ENCODE peak calls at places on chromosome 14, in eight cellular contexts. U is hepatocyte, W is adrenal gland, M is pancreas, N is psoas muscle, X is esophagus squamous epithelium, F is upper lobe of right lung, P is heart right ventricle. C is an unnamed sample. For H3K9me3 and H3K27me3, the result is how much of the 10 kb centered on the place peaks cover.

GRCh38 chr14:76701436-76701835 is 59.8 kb upstream of the VASH1 start:
- DNase-seq in M (no peak), N (no peak), U (no peak), P (no peak), F (no peak), W (no peak), X (no peak), C (no peak)

GRCh38 chr14:94304243-94304642 is 11.2 kb upstream of the SERPINA10 start:
- DNase-seq in M (no peak), U (no peak), X (no peak), N (no peak), P (no peak), F (no peak), W (no peak), C (no peak)

GRCh38 chr14:29321646-29322045 is 555.1 kb downstream of the FOXG1 start:
- DNase-seq in P (no peak), X (no peak), W (no peak), U (peak), N (no peak), F (no peak), M (no peak), C (peak)

GRCh38 chr14:73238262-73238852 is 1.1 kb downstream of the PAPLN start:
- DNase-seq in N (no peak), U (peak), M (no peak), X (no peak), F (no peak), P (no peak), W (no peak), C (peak)

GRCh38 chr14:43143106-43143505 is 1364.0 kb downstream of the FSCB start:
- DNase-seq in M (no peak), U (no peak), P (no peak), F (no peak), X (no peak), W (no peak), N (no peak), C (no peak)

GRCh38 chr14:61332658-61333029 is 11.3 kb downstream of the PRKCH start:
- DNase-seq in X (no peak), W (no peak), N (no peak), M (no peak), U (no peak), F (no peak), P (no peak), C (no peak)

GRCh38 chr14:97458302-97459137 is 661.3 kb downstream of the VRK1 start:
- DNase-seq in X (no peak), U (peak), F (no peak), P (peak), M (peak), W (peak), N (peak), C (no peak)

GRCh38 chr14:42224053-42224888 is 617.6 kb downstream of the LRFN5 start:
- DNase-seq in M (peak), X (no peak), P (no peak), F (no peak), W (peak), U (peak), N (no peak), C (peak)

GRCh38 chr14:97544581-97544980 is 747.4 kb downstream of the VRK1 start:
- DNase-seq in P (no peak), N (no peak), M (no peak), X (no peak), F (no peak), W (peak), U (no peak), C (no peak)

GRCh38 chr14:24693941-24694507 is 60.0 kb upstream of the GZMB start:
- DNase-seq in W (no peak), F (no peak), M (no peak), X (no peak), N (no peak), U (no peak), P (no peak), C (no peak)

GRCh38 chr14:29236848-29237247 is 470.3 kb downstream of the FOXG1 start:
- DNase-seq in X (no peak), W (no peak), F (no peak), P (no peak), M (no peak), N (no peak), U (no peak), C (no peak)

GRCh38 chr14:20412876-20413784 is at the start of gene TEP1:
- DNase-seq in X (peak), P (peak), N (peak), W (peak), M (peak), U (peak), F (peak), C (peak)

GRCh38 chr14:44889600-44890479 is 71.9 kb downstream of the KLHL28 start:
- DNase-seq in N (no peak), X (no peak), P (no peak), U (no peak), M (no peak), F (no peak), W (no peak), C (no peak)

GRCh38 chr14:29461131-29461530 is 466.5 kb downstream of the PRKD1 start:
- DNase-seq in M (no peak), F (no peak), N (no peak), W (no peak), U (no peak), P (no peak), X (no peak), C (no peak)

GRCh38 chr14:100022772-100023451 is 42.3 kb upstream of the EVL start:
- DNase-seq in N (peak), F (no peak), U (peak), P (no peak), X (no peak), M (no peak), W (no peak), C (no peak)

GRCh38 chr14:36365766-36366165 is 45.3 kb upstream of the MBIP start:
- DNase-seq in M (no peak), F (no peak), N (no peak), X (no peak), P (no peak), W (no peak), U (no peak), C (no peak)

GRCh38 chr14:61429316-61429715 is 107.9 kb downstream of the PRKCH start:
- DNase-seq in U (no peak), W (no peak), P (no peak), M (no peak), F (no peak), X (no peak), N (no peak), C (no peak)

GRCh38 chr14:65286443-65286842 is 126.1 kb upstream of the FUT8 start:
- DNase-seq in N (no peak), P (no peak), M (no peak), F (no peak), X (no peak), U (no peak), W (no peak), C (no peak)

GRCh38 chr14:26841920-26842741 is 244.3 kb upstream of the NOVA1 start:
- DNase-seq in P (no peak), U (peak), X (no peak), M (no peak), F (no peak), W (peak), N (peak), C (peak)

GRCh38 chr14:45251912-45252311 is 1.1 kb downstream of the MIS18BP1 start:
- DNase-seq in U (no peak), W (no peak), X (no peak), M (no peak), P (no peak), F (no peak), N (no peak), C (no peak)

GRCh38 chr14:102540310-102541028 is 30.9 kb upstream of the ANKRD9 start:
- DNase-seq in W (no peak), P (no peak), F (no peak), M (no peak), X (no peak), N (no peak), U (peak), C (no peak)

GRCh38 chr14:66076166-66076565 is 410.0 kb upstream of the CCDC196 start:
- DNase-seq in U (no peak), N (no peak), X (no peak), P (no peak), F (no peak), W (no peak), M (no peak), C (no peak)

GRCh38 chr14:71478542-71478941 is 453.7 kb upstream of the RGS6 start:
- DNase-seq in F (no peak), N (no peak), X (no peak), P (no peak), U (no peak), M (no peak), W (peak), C (no peak)

GRCh38 chr14:60724080-60724618 is at the start of gene SIX4:
- DNase-seq in W (peak), N (peak), X (no peak), F (peak), U (peak), P (peak), M (peak), C (peak)

GRCh38 chr14:97410667-97411286 is 613.6 kb downstream of the VRK1 start:
- DNase-seq in F (no peak), P (no peak), U (no peak), M (no peak), X (no peak), W (no peak), N (no peak), C (no peak)

GRCh38 chr14:89651805-89652204 is 234.8 kb upstream of the FOXN3 start:
- DNase-seq in P (no peak), M (no peak), U (no peak), F (no peak), N (no peak), X (no peak), W (no peak), C (no peak)

GRCh38 chr14:105241641-105242040 is 6.7 kb upstream of the BTBD6 start:
- DNase-seq in M (no peak), N (no peak), P (no peak), F (peak), U (no peak), X (no peak), W (no peak), C (no peak)
- H3K9me3 ChIP-seq in M (under half), N (under half), P (under half), F (under half), U (under half), X (under half), W (under half), C (under half)

GRCh38 chr14:22429546-22429945 is 159.5 kb downstream of the DAD1 start:
- DNase-seq in P (no peak), M (no peak), W (no peak), F (no peak), U (no peak), N (no peak), X (no peak), C (no peak)
- H3K4me3 ChIP-seq in P (no peak), M (no peak), W (no peak), F (no peak), U (no peak), N (no peak), X (no peak), C (no peak)

GRCh38 chr14:104548802-104549535 is 30.6 kb upstream of the C14orf180 start:
- DNase-seq in M (no peak), X (no peak), W (no peak), N (peak), P (no peak), F (no peak), U (no peak), C (no peak)

GRCh38 chr14:104549536-104550339 is 29.8 kb upstream of the C14orf180 start:
- DNase-seq in F (no peak), X (no peak), W (no peak), P (no peak), U (no peak), M (no peak), N (no peak), C (no peak)

GRCh38 chr14:104550849-104551728 is 28.5 kb upstream of the C14orf180 start:
- DNase-seq in N (no peak), F (peak), P (no peak), X (no peak), M (peak), W (no peak), U (no peak), C (no peak)

GRCh38 chr14:104551851-104552737 is 27.5 kb upstream of the C14orf180 start:
- DNase-seq in F (peak), P (no peak), W (no peak), M (peak), U (no peak), X (no peak), N (peak), C (no peak)

DNA sequence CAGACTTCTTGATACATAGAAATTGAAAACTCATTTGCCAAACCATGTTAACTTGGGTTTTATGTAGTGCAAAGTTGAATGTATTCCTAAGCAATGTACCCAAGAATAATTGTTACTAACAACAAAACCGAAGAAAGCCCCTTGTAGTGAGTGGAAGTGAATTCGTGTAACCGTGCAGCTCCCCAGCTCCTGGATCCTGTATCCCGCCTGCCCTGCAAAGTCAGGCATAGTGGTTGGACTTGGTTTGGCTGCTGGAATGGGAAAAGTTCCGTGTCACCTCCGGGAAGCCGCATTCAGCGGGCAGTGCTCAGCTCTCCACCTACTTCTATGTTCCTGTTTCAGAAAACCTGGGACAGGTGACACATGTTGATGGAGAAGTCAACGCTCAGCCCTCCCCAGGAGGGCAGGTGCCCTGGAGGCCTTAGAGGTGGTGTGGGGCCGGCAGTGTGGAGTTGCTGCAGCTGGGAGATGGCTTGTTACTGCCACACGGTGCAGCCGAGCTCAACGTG is 29.2 kb upstream of the C14orf180 start:
- DNase-seq in U (no peak), X (no peak), M (peak), W (no peak), P (no peak), N (peak), F (peak), C (no peak)
- H3K27me3 ChIP-seq in U (under half), X (under half), M (under half), W (under half), P (under half), N (under half), F (under half), C (under half)

DNA sequence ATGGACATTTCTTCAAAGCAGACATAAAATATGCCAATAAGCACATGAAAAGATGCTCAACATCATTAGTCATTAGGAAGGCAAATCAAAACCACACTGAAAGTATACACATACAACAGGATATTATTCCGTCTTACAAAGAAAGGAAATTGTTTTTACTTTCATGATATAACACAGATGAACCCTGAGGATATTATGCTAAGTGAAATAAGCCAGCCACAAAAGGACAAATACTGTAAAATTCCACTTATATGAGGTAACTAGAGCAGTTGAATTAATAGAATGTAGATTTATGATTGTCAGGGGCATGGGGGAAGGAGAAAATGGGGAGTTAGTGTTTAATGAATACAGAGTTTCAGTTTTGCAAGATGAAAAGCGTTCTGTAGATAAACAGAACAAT is 4.2 kb downstream of the ACYP1 start:
- DNase-seq in F (no peak), M (no peak), W (no peak), U (no peak), N (no peak), P (no peak), X (no peak), C (no peak)
- H3K9me3 ChIP-seq in F (under half), M (under half), W (under half), U (under half), N (under half), P (under half), X (under half), C (under half)

GRCh38 chr14:23672200-23672599 is 36.0 kb downstream of the DHRS2 start:
- DNase-seq in U (no peak), F (no peak), M (no peak), N (no peak), X (no peak), W (no peak), P (no peak), C (no peak)

GRCh38 chr14:23670489-23670888 is 34.3 kb downstream of the DHRS2 start:
- DNase-seq in U (no peak), N (no peak), M (no peak), P (no peak), F (no peak), W (no peak), X (no peak), C (no peak)

GRCh38 chr14:23669441-23669840 is 33.3 kb downstream of the DHRS2 start:
- DNase-seq in W (no peak), P (no peak), N (no peak), F (no peak), X (no peak), M (no peak), U (no peak), C (no peak)

GRCh38 chr14:23675906-23676305 is 39.7 kb downstream of the DHRS2 start:
- DNase-seq in W (no peak), P (no peak), N (no peak), U (no peak), F (no peak), X (no peak), M (no peak), C (no peak)

GRCh38 chr14:23675337-23675736 is 39.2 kb downstream of the DHRS2 start:
- DNase-seq in N (no peak), U (no peak), X (no peak), F (no peak), W (no peak), M (no peak), P (no peak), C (no peak)
- H3K4me3 ChIP-seq in N (no peak), U (no peak), X (no peak), F (no peak), W (no peak), M (no peak), P (no peak), C (no peak)

DNA sequence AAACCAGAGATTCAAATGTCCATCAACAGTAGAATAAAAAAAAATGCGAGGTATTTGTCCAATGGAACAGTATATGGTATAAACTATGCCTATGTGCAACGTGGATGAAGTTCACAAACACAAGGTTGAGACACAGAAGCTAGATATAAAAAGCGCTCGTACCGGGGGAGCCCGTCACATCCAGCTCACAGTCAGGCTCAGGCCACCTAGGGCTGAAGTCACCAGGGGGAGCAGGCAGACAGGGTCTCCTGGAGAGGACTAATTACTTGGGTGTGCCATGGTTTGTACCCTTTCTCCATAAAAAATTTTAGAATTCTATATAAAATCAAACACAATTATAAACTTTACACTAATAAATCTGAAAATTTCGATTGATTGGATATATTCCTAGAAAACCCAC is 13.6 kb downstream of the AHNAK2 start:
- DNase-seq in U (no peak), X (no peak), M (no peak), F (no peak), P (no peak), N (no peak), W (no peak), C (no peak)
- H3K27me3 ChIP-seq in U (under half), X (under half), M (under half), F (under half), P (under half), N (under half), W (under half), C (under half)

GRCh38 chr14:105858676-105859025 is 332.3 kb downstream of the TMEM121 start:
- DNase-seq in F (peak), U (no peak), W (no peak), M (peak), N (peak), P (no peak), X (no peak), C (no peak)
- H3K9me3 ChIP-seq in F (under half), U (under half), W (under half), M (under half), N (under half), P (under half), X (under half), C (under half)

DNA sequence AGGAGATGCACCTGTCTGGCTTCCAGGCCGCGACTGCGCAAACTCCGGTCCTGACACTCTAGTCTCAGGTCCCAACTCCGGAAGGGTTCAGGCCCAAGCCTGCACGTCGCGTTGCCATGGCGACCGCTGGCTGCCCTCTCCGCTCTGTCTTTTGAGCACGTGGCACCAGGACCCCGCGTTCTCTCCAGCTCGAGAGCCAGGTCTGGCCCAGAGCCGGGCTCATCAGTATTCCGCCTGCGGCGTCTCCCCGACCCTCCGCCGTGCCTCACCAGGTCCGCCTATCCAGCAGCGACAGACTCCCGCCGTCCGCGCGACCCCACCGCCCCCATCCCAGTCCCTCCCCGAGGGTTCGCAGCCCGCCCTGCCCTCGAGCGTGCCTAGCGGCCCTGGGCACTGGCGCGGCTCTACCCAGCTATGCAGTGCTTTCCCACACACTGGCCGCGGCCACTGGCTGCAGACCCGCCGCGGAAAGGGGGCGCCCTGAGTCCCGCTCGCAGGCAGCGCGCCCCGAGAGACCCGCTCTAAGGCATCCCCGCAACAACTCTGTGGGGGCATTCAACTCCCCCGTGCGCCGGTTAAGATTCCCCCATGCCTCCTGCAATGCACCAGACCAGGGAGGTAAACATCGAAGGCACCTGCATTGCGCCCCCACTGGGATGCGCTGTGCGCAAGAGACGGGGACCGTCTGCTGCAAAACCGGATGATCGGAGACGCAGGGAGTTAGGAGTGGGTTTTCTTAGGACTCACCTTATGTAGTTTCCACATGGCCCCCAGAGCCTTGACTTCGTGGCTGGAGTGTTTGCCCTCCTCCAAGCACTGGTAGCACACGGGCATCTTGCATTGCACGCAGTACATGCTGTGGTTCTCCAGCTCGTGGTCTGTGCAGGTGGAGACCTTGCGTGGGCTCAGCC is 1.3 kb downstream of the TRIM9 start:
- DNase-seq in F (no peak), W (no peak), P (peak), N (no peak), U (peak), X (no peak), M (peak), C (peak)
- H3K4me3 ChIP-seq in F (peak), W (no peak), P (no peak), N (peak), U (peak), X (peak), M (peak), C (no peak)